ENCODE peak calls at places on chromosomes 13 and 19, in ten cellular contexts. One of them, this sample, is unnamed.

GRCh38 chr13:94435604-94436226 is 43.8 kb downstream of the DCT start:
- DNase-seq in suprapubic skin: no peak
- DNase-seq in stomach: no peak
- DNase-seq in breast epithelium: no peak
- DNase-seq in endothelial cell of umbilical vein: peak; percentile 43
- DNase-seq in transverse colon: no peak
- DNase-seq in upper lobe of left lung: no peak
- DNase-seq in H1: no peak
- DNase-seq in GM12878: no peak
- DNase-seq in HCT116: peak; percentile 34
- DNase-seq in this sample: no peak

GRCh38 chr19:46773018-46773399 is 15.4 kb downstream of the SLC1A5 start:
- DNase-seq in suprapubic skin: no peak
- DNase-seq in stomach: no peak
- DNase-seq in breast epithelium: no peak
- DNase-seq in endothelial cell of umbilical vein: no peak
- DNase-seq in transverse colon: no peak
- DNase-seq in upper lobe of left lung: no peak
- DNase-seq in H1: no peak
- DNase-seq in GM12878: no peak
- DNase-seq in HCT116: no peak
- DNase-seq in this sample: no peak

GRCh38 chr13:99371956-99372355 is 64.8 kb upstream of the GPR183 start:
- DNase-seq in suprapubic skin: no peak
- DNase-seq in stomach: no peak
- DNase-seq in breast epithelium: no peak
- DNase-seq in endothelial cell of umbilical vein: no peak
- DNase-seq in transverse colon: no peak
- DNase-seq in upper lobe of left lung: no peak
- DNase-seq in H1: no peak
- DNase-seq in GM12878: no peak
- DNase-seq in HCT116: no peak
- DNase-seq in this sample: peak; percentile 47

GRCh38 chr13:48265217-48265815 is 32.3 kb downstream of the ITM2B start:
- DNase-seq in suprapubic skin: no peak
- DNase-seq in stomach: no peak
- DNase-seq in breast epithelium: no peak
- DNase-seq in endothelial cell of umbilical vein: no peak
- DNase-seq in transverse colon: peak; percentile 9
- DNase-seq in upper lobe of left lung: no peak
- DNase-seq in H1: no peak
- DNase-seq in GM12878: peak; percentile 27
- DNase-seq in HCT116: no peak
- DNase-seq in this sample: no peak

GRCh38 chr19:37998801-37999308 is 91.8 kb downstream of the SIPA1L3 start:
- DNase-seq in suprapubic skin: no peak
- DNase-seq in stomach: no peak
- DNase-seq in breast epithelium: no peak
- DNase-seq in endothelial cell of umbilical vein: no peak
- DNase-seq in transverse colon: no peak
- DNase-seq in upper lobe of left lung: no peak
- DNase-seq in H1: no peak
- DNase-seq in GM12878: no peak
- DNase-seq in HCT116: no peak
- DNase-seq in this sample: no peak

GRCh38 chr13:114230117-114230516 is 4.6 kb upstream of the CDC16 start:
- DNase-seq in suprapubic skin: no peak
- DNase-seq in stomach: no peak
- DNase-seq in breast epithelium: no peak
- DNase-seq in endothelial cell of umbilical vein: no peak
- DNase-seq in transverse colon: no peak
- DNase-seq in upper lobe of left lung: no peak
- DNase-seq in H1: no peak
- DNase-seq in GM12878: no peak
- DNase-seq in HCT116: no peak
- DNase-seq in this sample: no peak

GRCh38 chr13:30865131-30866009 is 40.7 kb upstream of the MEDAG start:
- DNase-seq in suprapubic skin: peak; percentile 91
- DNase-seq in stomach: peak; percentile 75
- DNase-seq in breast epithelium: peak; percentile 78
- DNase-seq in endothelial cell of umbilical vein: peak; percentile 92
- DNase-seq in transverse colon: peak; percentile 80
- DNase-seq in upper lobe of left lung: no peak
- DNase-seq in H1: peak; percentile 70
- DNase-seq in GM12878: no peak
- DNase-seq in HCT116: peak; percentile 78
- DNase-seq in this sample: peak; percentile 92

GRCh38 chr13:44267966-44268365 is 105.7 kb upstream of the SERP2 start:
- DNase-seq in suprapubic skin: no peak
- DNase-seq in stomach: no peak
- DNase-seq in breast epithelium: no peak
- DNase-seq in endothelial cell of umbilical vein: no peak
- DNase-seq in transverse colon: no peak
- DNase-seq in upper lobe of left lung: no peak
- DNase-seq in H1: no peak
- DNase-seq in GM12878: no peak
- DNase-seq in HCT116: no peak
- DNase-seq in this sample: no peak

GRCh38 chr13:43054803-43055802 is 31.7 kb downstream of the DNAJC15 start:
- DNase-seq in suprapubic skin: no peak
- DNase-seq in stomach: no peak
- DNase-seq in breast epithelium: no peak
- DNase-seq in endothelial cell of umbilical vein: peak; percentile 69
- DNase-seq in transverse colon: no peak
- DNase-seq in upper lobe of left lung: no peak
- DNase-seq in H1: no peak
- DNase-seq in GM12878: no peak
- DNase-seq in HCT116: no peak
- DNase-seq in this sample: no peak

GRCh38 chr13:29279859-29280258 is 315.6 kb downstream of the SLC7A1 start:
- DNase-seq in suprapubic skin: no peak
- DNase-seq in stomach: no peak
- DNase-seq in breast epithelium: no peak
- DNase-seq in endothelial cell of umbilical vein: no peak
- DNase-seq in transverse colon: no peak
- DNase-seq in upper lobe of left lung: no peak
- DNase-seq in H1: no peak
- DNase-seq in GM12878: no peak
- DNase-seq in HCT116: no peak
- DNase-seq in this sample: no peak

GRCh38 chr13:93193682-93194081 is 32.9 kb upstream of the GPC6 start:
- DNase-seq in suprapubic skin: no peak
- DNase-seq in stomach: no peak
- DNase-seq in breast epithelium: no peak
- DNase-seq in endothelial cell of umbilical vein: no peak
- DNase-seq in transverse colon: no peak
- DNase-seq in upper lobe of left lung: no peak
- DNase-seq in H1: no peak
- DNase-seq in GM12878: no peak
- DNase-seq in HCT116: no peak
- DNase-seq in this sample: no peak

GRCh38 chr13:93190006-93190405 is 36.6 kb upstream of the GPC6 start:
- DNase-seq in suprapubic skin: no peak
- DNase-seq in stomach: no peak
- DNase-seq in breast epithelium: no peak
- DNase-seq in endothelial cell of umbilical vein: no peak
- DNase-seq in transverse colon: no peak
- DNase-seq in upper lobe of left lung: no peak
- DNase-seq in H1: no peak
- DNase-seq in GM12878: no peak
- DNase-seq in HCT116: no peak
- DNase-seq in this sample: no peak
- TF ChIP-seq POLR2AphosphoS5 in suprapubic skin: no peak
- TF ChIP-seq POLR2AphosphoS5 in stomach: no peak
- TF ChIP-seq POLR2AphosphoS5 in breast epithelium: no peak
- TF ChIP-seq POLR2AphosphoS5 in endothelial cell of umbilical vein: no peak
- TF ChIP-seq POLR2AphosphoS5 in transverse colon: no peak
- TF ChIP-seq POLR2AphosphoS5 in upper lobe of left lung: no peak
- TF ChIP-seq POLR2AphosphoS5 in H1: no peak
- TF ChIP-seq POLR2AphosphoS5 in GM12878: no peak
- TF ChIP-seq POLR2AphosphoS5 in HCT116: no peak
- TF ChIP-seq POLR2AphosphoS5 in this sample: no peak

GRCh38 chr19:17470204-17470841 is at the start of gene SLC27A1:
- DNase-seq in suprapubic skin: peak; percentile 99
- DNase-seq in stomach: peak; percentile 98
- DNase-seq in breast epithelium: peak; percentile 98
- DNase-seq in endothelial cell of umbilical vein: peak; percentile 99
- DNase-seq in transverse colon: peak; percentile 98
- DNase-seq in upper lobe of left lung: peak; percentile 97
- DNase-seq in H1: peak; percentile 97
- DNase-seq in GM12878: peak; percentile 86
- DNase-seq in HCT116: peak; percentile 98
- DNase-seq in this sample: peak; percentile 100
- TF ChIP-seq POLR2A in suprapubic skin: no peak
- TF ChIP-seq POLR2A in stomach: no peak
- TF ChIP-seq POLR2A in breast epithelium: no peak
- TF ChIP-seq POLR2A in endothelial cell of umbilical vein: peak; percentile 38
- TF ChIP-seq POLR2A in transverse colon: peak; percentile 34
- TF ChIP-seq POLR2A in upper lobe of left lung: no peak
- TF ChIP-seq POLR2A in H1: peak; percentile 54
- TF ChIP-seq POLR2A in GM12878: peak; percentile 73
- TF ChIP-seq POLR2A in HCT116: no peak
- TF ChIP-seq POLR2A in this sample: no peak

DNA sequence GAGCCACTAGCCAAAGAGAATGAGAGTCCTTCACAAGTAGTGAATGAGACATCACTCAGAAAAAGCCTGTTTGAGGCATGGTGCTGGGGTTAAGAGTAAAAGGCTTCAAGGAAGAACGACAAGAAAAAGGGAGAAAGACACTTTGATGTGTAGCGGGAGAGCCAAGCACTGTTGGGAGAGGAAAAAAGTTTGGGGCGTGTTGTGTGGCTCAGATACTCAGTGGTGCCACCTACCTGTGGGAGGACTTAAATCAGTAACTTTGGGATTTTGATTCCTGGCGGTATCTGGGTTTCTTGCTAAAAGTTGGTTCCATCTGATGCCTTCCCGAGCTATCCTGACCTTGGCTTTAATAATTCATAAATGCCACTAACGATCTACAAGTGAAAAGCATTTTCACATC is 12.3 kb downstream of the ELSPBP1 start:
- DNase-seq in suprapubic skin: no peak
- DNase-seq in stomach: no peak
- DNase-seq in breast epithelium: no peak
- DNase-seq in endothelial cell of umbilical vein: no peak
- DNase-seq in transverse colon: no peak
- DNase-seq in upper lobe of left lung: no peak
- DNase-seq in H1: peak; percentile 61
- DNase-seq in GM12878: no peak
- DNase-seq in HCT116: peak; percentile 32
- DNase-seq in this sample: no peak
- TF ChIP-seq CTCF in suprapubic skin: no peak
- TF ChIP-seq CTCF in stomach: no peak
- TF ChIP-seq CTCF in breast epithelium: no peak
- TF ChIP-seq CTCF in endothelial cell of umbilical vein: peak; percentile 7
- TF ChIP-seq CTCF in transverse colon: no peak
- TF ChIP-seq CTCF in upper lobe of left lung: no peak
- TF ChIP-seq CTCF in H1: peak; percentile 35
- TF ChIP-seq CTCF in GM12878: peak; percentile 13
- TF ChIP-seq CTCF in HCT116: no peak
- TF ChIP-seq CTCF in this sample: no peak

DNA sequence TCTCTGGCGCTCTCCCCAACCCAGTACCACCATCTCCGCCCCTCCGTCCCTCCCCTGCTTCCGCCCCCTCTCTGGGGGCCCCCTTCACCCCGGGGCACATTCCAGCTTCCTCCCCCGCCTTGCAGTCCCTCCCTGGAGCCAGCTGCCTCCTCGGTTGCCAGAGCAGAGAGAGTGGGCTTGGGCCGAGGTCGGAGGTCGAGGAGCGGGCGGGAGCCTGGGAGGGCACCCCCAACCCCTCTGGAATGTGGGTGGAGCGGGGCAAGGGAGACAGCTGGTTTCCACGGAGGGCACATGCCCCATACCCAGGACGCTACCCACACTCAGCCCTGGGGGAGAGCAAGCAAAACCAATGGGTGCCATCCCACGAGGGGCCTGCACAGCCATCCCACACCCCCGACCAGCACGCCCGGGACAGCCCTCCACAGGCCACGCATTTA is 6.4 kb upstream of the CIRBP start:
- DNase-seq in suprapubic skin: no peak
- DNase-seq in stomach: no peak
- DNase-seq in breast epithelium: no peak
- DNase-seq in endothelial cell of umbilical vein: no peak
- DNase-seq in transverse colon: peak; percentile 25
- DNase-seq in upper lobe of left lung: peak; percentile 81
- DNase-seq in H1: no peak
- DNase-seq in GM12878: no peak
- DNase-seq in HCT116: no peak
- DNase-seq in this sample: no peak
- TF ChIP-seq POLR2AphosphoS5 in suprapubic skin: no peak
- TF ChIP-seq POLR2AphosphoS5 in stomach: no peak
- TF ChIP-seq POLR2AphosphoS5 in breast epithelium: no peak
- TF ChIP-seq POLR2AphosphoS5 in endothelial cell of umbilical vein: no peak
- TF ChIP-seq POLR2AphosphoS5 in transverse colon: no peak
- TF ChIP-seq POLR2AphosphoS5 in upper lobe of left lung: no peak
- TF ChIP-seq POLR2AphosphoS5 in H1: no peak
- TF ChIP-seq POLR2AphosphoS5 in GM12878: no peak
- TF ChIP-seq POLR2AphosphoS5 in HCT116: no peak
- TF ChIP-seq POLR2AphosphoS5 in this sample: no peak